ENCODE peak calls at places on chromosome 2, in seven cellular contexts. U is aorta, G is mammary epithelial cell, O is mesenchymal stem cell, V is tibial artery, E is thoracic aorta, P is prostate gland. J is an unnamed sample.

GRCh38 chr2:2747797-2748301 is 416.8 kb upstream of the MYT1L start:
- DNase-seq in U (peak; percentile 28), G (peak; percentile 71), O (no peak), V (no peak), E (no peak), P (no peak), J (no peak)

GRCh38 chr2:5021148-5021547 is 671.0 kb upstream of the SOX11 start:
- DNase-seq in U (no peak), G (no peak), O (no peak), V (no peak), E (no peak), P (no peak), J (no peak)

GRCh38 chr2:15800489-15801329 is 139.6 kb upstream of the MYCN start:
- DNase-seq in U (no peak), G (no peak), O (no peak), V (no peak), E (no peak), P (no peak), J (no peak)

GRCh38 chr2:225165052-225165451 is 122.8 kb upstream of the DOCK10 start:
- DNase-seq in U (no peak), G (peak; percentile 40), O (peak; percentile 22), V (no peak), E (no peak), P (no peak), J (no peak)

GRCh38 chr2:34705556-34706247 is 1106.6 kb upstream of the FAM98A start:
- DNase-seq in U (no peak), G (no peak), O (no peak), V (no peak), E (no peak), P (no peak), J (no peak)

GRCh38 chr2:182228741-182229140 is 198.1 kb downstream of the PDE1A start:
- DNase-seq in U (no peak), G (no peak), O (no peak), V (no peak), E (no peak), P (no peak), J (no peak)

GRCh38 chr2:165064743-165065142 is 109.4 kb upstream of the SLC38A11 start:
- DNase-seq in U (no peak), G (no peak), O (no peak), V (no peak), E (no peak), P (no peak), J (no peak)

GRCh38 chr2:121243821-121244460 is 41.1 kb downstream of the TFCP2L1 start:
- DNase-seq in U (peak; percentile 67), G (no peak), O (no peak), V (peak; percentile 54), E (no peak), P (no peak), J (no peak)

GRCh38 chr2:129233751-129234406 is 745.6 kb upstream of the RAB6C start:
- DNase-seq in U (no peak), G (peak; percentile 42), O (peak; percentile 43), V (no peak), E (no peak), P (peak; percentile 45), J (no peak)

GRCh38 chr2:38465789-38466127 is 88.7 kb upstream of the ATL2 start:
- DNase-seq in U (no peak), G (peak; percentile 34), O (peak; percentile 37), V (peak; percentile 39), E (no peak), P (no peak), J (no peak)

DNA sequence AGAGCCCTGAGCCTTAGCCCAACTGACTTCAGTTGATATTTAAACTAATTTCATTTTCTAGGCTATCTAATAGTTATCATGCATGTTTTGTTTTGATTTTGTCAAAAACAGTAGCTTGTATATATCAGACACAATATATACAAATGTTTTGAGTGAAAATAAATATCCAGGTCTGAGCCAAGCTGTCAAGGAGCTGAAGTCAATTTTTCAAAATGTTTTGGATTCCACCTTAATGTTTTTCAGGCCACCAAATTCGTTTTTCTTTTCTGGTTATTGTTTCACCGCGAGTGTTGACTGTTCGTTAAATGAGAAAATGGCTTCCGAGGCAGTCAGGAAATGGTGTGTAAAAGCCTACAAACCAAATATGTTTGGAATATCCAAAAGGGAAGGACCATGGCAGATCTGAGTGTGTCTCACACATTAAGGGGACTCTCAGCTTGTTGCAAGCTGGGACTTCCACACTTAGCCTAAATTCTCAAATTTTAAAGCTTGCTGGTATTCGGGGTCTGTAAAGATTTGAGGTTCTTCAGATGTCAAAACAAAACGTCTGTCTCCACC is 2.8 kb downstream of the HOXD12 start:
- DNase-seq in U (no peak), G (no peak), O (no peak), V (no peak), E (no peak), P (no peak), J (no peak)
- H3K27ac ChIP-seq in U (no peak overlapping the region), G (no peak overlapping the region), O (no peak overlapping the region), V (no peak overlapping the region), E (no peak overlapping the region), P (peak overlapping the region; percentile 89), J (no peak overlapping the region)

GRCh38 chr2:174957049-174957448 is 48.1 kb downstream of the CHN1 start:
- DNase-seq in U (no peak), G (no peak), O (no peak), V (no peak), E (no peak), P (no peak), J (no peak)
- H3K27ac ChIP-seq in U (no peak overlapping the region), G (no peak overlapping the region), O (no peak overlapping the region), V (no peak overlapping the region), E (no peak overlapping the region), P (no peak overlapping the region), J (no peak overlapping the region)

GRCh38 chr2:106953236-106953635 is 67.3 kb upstream of the ST6GAL2 start:
- DNase-seq in U (no peak), G (no peak), O (no peak), V (no peak), E (no peak), P (no peak), J (no peak)
- H3K27ac ChIP-seq in U (no peak overlapping the region), G (no peak overlapping the region), O (no peak overlapping the region), V (no peak overlapping the region), E (no peak overlapping the region), P (no peak overlapping the region), J (no peak overlapping the region)

GRCh38 chr2:195648780-195649179 is 8.2 kb upstream of the SLC39A10 start:
- DNase-seq in U (no peak), G (peak; percentile 34), O (no peak), V (no peak), E (no peak), P (no peak), J (no peak)

GRCh38 chr2:195647302-195647701 is 9.7 kb upstream of the SLC39A10 start:
- DNase-seq in U (no peak), G (no peak), O (no peak), V (no peak), E (no peak), P (no peak), J (no peak)

GRCh38 chr2:195652916-195653315 is 4.1 kb upstream of the SLC39A10 start:
- DNase-seq in U (no peak), G (no peak), O (no peak), V (no peak), E (no peak), P (no peak), J (no peak)

GRCh38 chr2:195649629-195650190 is 7.3 kb upstream of the SLC39A10 start:
- DNase-seq in U (no peak), G (no peak), O (no peak), V (no peak), E (no peak), P (no peak), J (no peak)

DNA sequence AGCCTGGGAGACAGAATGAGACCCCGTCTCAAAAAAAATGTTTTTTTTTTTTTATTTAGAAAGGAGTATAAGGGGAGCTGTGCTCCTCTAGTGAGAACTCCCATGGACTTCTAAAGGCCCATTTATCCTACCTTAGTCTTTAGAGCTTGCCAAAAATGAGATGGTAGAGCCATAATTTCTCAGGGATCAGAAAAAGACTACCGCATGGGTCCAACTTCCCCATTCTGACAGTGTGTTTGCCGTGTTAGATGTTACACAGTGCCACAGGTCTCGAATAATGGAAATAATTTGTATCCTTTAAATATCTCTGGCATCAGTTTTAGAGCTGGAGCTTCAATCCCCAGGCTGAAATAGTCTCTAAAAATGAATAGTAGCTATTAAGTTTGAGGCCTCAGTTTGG is 6.0 kb upstream of the SLC39A10 start:
- DNase-seq in U (no peak), G (no peak), O (no peak), V (no peak), E (no peak), P (no peak), J (no peak)
- H3K27ac ChIP-seq in U (no peak overlapping the region), G (no peak overlapping the region), O (no peak overlapping the region), V (no peak overlapping the region), E (no peak overlapping the region), P (no peak overlapping the region), J (no peak overlapping the region)

DNA sequence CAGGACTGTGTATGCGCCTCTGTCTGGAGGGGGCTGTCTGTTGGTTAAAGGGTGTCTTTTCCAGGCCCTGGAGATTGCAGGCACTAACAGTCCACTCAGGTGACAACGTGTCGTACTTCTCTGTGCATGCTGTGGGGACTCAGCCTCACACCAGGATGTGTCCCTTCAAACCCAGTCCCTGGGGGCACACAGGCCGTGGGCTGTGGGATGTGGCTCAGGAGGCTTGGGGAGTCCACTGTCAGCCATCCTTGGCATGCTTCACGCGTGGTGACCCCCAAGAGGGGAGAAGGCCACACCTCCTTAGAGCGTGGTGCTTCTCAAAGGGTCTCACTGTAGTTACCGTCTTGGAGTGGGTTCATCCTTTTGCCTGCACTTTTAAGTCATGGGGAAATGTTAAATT is 127.8 kb downstream of the KLHL29 start:
- DNase-seq in U (no peak), G (no peak), O (no peak), V (no peak), E (no peak), P (no peak), J (no peak)
- H3K27ac ChIP-seq in U (no peak overlapping the region), G (no peak overlapping the region), O (no peak overlapping the region), V (no peak overlapping the region), E (no peak overlapping the region), P (peak overlapping the region; percentile 77), J (no peak overlapping the region)

GRCh38 chr2:191001032-191001431 is 12.9 kb downstream of the STAT1 start:
- DNase-seq in U (no peak), G (peak; percentile 91), O (no peak), V (no peak), E (no peak), P (peak; percentile 26), J (no peak)
- H3K27ac ChIP-seq in U (no peak overlapping the region), G (peak overlapping the region; percentile 60), O (no peak overlapping the region), V (no peak overlapping the region), E (no peak overlapping the region), P (peak overlapping the region; percentile 56), J (no peak overlapping the region)

GRCh38 chr2:227819398-227819697 is 5.7 kb downstream of the CCL20 start:
- DNase-seq in U (no peak), G (no peak), O (no peak), V (no peak), E (no peak), P (no peak), J (no peak)
- H3K27ac ChIP-seq in U (no peak overlapping the region), G (peak overlapping the region; percentile 91), O (peak overlapping the region; percentile 96), V (peak overlapping the region; percentile 70), E (peak overlapping the region; percentile 62), P (no peak overlapping the region), J (no peak overlapping the region)

DNA sequence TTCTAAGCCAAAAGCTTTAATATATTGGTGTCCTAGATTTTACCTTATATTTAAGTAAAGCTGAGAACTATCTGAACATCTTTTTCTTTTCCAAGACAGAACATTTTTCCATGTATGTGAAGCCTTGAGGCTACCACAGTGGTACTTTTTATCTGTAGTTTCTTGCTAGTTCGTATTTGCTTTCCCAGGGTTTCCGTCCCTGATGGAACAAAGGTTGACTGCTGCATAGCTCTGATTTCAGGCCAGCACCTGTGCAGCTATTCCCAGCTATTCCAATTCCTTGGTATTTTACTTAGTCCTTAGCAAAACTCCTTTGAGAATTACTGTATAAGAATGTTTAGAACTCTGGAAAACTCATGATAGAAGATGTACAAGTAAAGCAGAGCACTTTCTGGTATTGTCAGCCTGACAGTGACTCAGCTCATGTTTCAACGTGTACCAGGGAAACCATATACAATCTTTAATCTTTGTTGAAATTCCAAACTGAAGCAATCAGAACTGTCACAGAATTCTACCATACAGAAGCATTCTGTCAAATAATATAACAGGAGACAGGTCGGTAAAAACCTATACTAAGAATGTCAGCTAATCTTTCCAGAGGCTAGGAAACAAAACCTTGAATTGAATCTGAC is 162.2 kb downstream of the PKP4 start:
- DNase-seq in U (no peak), G (peak; percentile 64), O (peak; percentile 57), V (no peak), E (no peak), P (no peak), J (no peak)
- H3K27ac ChIP-seq in U (no peak overlapping the region), G (peak overlapping the region; percentile 44), O (peak overlapping the region; percentile 53), V (no peak overlapping the region), E (no peak overlapping the region), P (no peak overlapping the region), J (no peak overlapping the region)

J was measured in ovary.